ENCODE peak calls at places on chromosomes 13 and 19, in eight cellular contexts. A is glutamatergic neuron, K is heart right ventricle, F is mesothelial cell of epicardium, T is fibroblast of villous mesenchyme, B is WTC11, P is HFF-Myc, S is AG04450. O is an unnamed sample.

GRCh38 chr19:13093407-13094284 is 9.0 kb downstream of the LYL1 start:
- DNase-seq in P (peak), T (peak), F (peak), K (peak), S (peak), B (peak), A (peak), O (peak)

GRCh38 chr19:30811397-30812098 is 439.4 kb downstream of the ZNF536 start:
- DNase-seq in F (no peak), B (no peak), S (no peak), K (no peak), T (no peak), P (no peak), A (no peak), O (no peak)

GRCh38 chr19:33064778-33065550 is at the start of gene RHPN2:
- DNase-seq in T (peak), K (peak), B (peak), F (peak), P (no peak), A (peak), S (no peak), O (peak)

GRCh38 chr13:46668302-46668720 is 115.3 kb downstream of the LRCH1 start:
- DNase-seq in K (peak), T (peak), F (no peak), A (no peak), S (peak), B (no peak), P (peak), O (peak)

GRCh38 chr19:4449826-4450075 is 7.8 kb downstream of the UBXN6 start:
- DNase-seq in B (no peak), F (no peak), K (no peak), S (no peak), P (no peak), A (no peak), T (no peak), O (no peak)

GRCh38 chr13:76790519-76791289 is 95.5 kb downstream of the KCTD12 start:
- DNase-seq in T (no peak), S (no peak), K (no peak), B (no peak), A (no peak), F (no peak), P (no peak), O (no peak)

GRCh38 chr19:46271488-46272197 is 25.2 kb upstream of the HIF3A start:
- DNase-seq in P (no peak), B (no peak), F (no peak), A (no peak), K (no peak), T (peak), S (no peak), O (no peak)

GRCh38 chr13:74090397-74090796 is 43.8 kb downstream of the KLF12 start:
- DNase-seq in S (no peak), K (no peak), P (no peak), F (no peak), A (no peak), T (no peak), B (no peak), O (no peak)

GRCh38 chr19:22634450-22634827 is 315 bp downstream of the ZNF492 start:
- DNase-seq in T (no peak), P (no peak), B (no peak), F (no peak), K (peak), S (no peak), A (no peak), O (no peak)

GRCh38 chr13:99158846-99159245 is 41.8 kb upstream of the UBAC2 start:
- DNase-seq in F (no peak), T (no peak), B (no peak), S (no peak), A (no peak), P (no peak), K (no peak), O (no peak)

GRCh38 chr13:107231941-107232340 is 664.0 kb upstream of the ARGLU1 start:
- DNase-seq in A (no peak), T (no peak), P (no peak), K (no peak), F (no peak), S (no peak), B (no peak), O (no peak)

GRCh38 chr13:49877629-49878218 is 58.4 kb downstream of the SPRYD7 start:
- DNase-seq in K (no peak), B (no peak), S (no peak), F (no peak), A (no peak), P (peak), T (peak), O (no peak)

GRCh38 chr13:46747031-46747820 is 49.7 kb downstream of the ESD start:
- DNase-seq in S (no peak), P (no peak), K (no peak), T (no peak), A (no peak), F (no peak), B (no peak), O (no peak)

GRCh38 chr19:14450168-14450874 is 17.2 kb downstream of the PKN1 start:
- DNase-seq in P (no peak), S (no peak), B (peak), F (no peak), A (peak), K (peak), T (peak), O (peak)

GRCh38 chr13:93715866-93716265 is 489.3 kb downstream of the GPC6 start:
- DNase-seq in S (no peak), T (peak), K (no peak), P (no peak), B (no peak), A (no peak), F (no peak), O (no peak)

GRCh38 chr19:55590109-55590508 is 9.2 kb downstream of the FIZ1 start:
- DNase-seq in F (no peak), P (no peak), S (no peak), K (no peak), B (no peak), A (no peak), T (no peak), O (no peak)

GRCh38 chr13:45934283-45934682 is 82.7 kb upstream of the SIAH3 start:
- DNase-seq in S (no peak), F (no peak), P (no peak), A (no peak), B (no peak), K (no peak), T (no peak), O (no peak)

GRCh38 chr19:45082170-45082569 is 3.1 kb downstream of the GEMIN7 start:
- DNase-seq in S (no peak), P (no peak), T (no peak), K (no peak), B (no peak), A (no peak), F (no peak), O (no peak)

GRCh38 chr13:19860884-19861655 is 2.4 kb downstream of the ZMYM5 start:
- DNase-seq in S (no peak), A (no peak), P (no peak), B (no peak), K (no peak), F (no peak), T (peak), O (no peak)

GRCh38 chr19:54254195-54254906 is 2.7 kb downstream of the LILRB5 start:
- DNase-seq in K (no peak), P (no peak), S (no peak), T (no peak), F (no peak), B (no peak), A (no peak), O (no peak)

GRCh38 chr19:47240996-47241918 is 10.3 kb upstream of the BBC3 start:
- DNase-seq in F (peak), K (peak), B (peak), A (peak), S (no peak), P (no peak), T (peak), O (peak)

GRCh38 chr13:29859971-29860370 is 9.6 kb upstream of the UBL3 start:
- DNase-seq in P (no peak), K (no peak), A (no peak), B (no peak), S (no peak), T (peak), F (no peak), O (no peak)

GRCh38 chr13:41005709-41006108 is 13.4 kb downstream of the ELF1 start:
- DNase-seq in B (no peak), S (no peak), T (no peak), A (no peak), P (no peak), K (no peak), F (no peak), O (no peak)

GRCh38 chr13:98033277-98034247 is 80.1 kb downstream of the IPO5 start:
- DNase-seq in K (no peak), A (no peak), P (peak), S (no peak), T (peak), B (peak), F (no peak), O (peak)

GRCh38 chr13:78137404-78138142 is 218.9 kb upstream of the EDNRB start:
- DNase-seq in S (peak), F (no peak), K (no peak), A (peak), B (peak), P (peak), T (peak), O (peak)

GRCh38 chr13:100854091-100854490 is 179.5 kb upstream of the TMTC4 start:
- DNase-seq in S (no peak), P (no peak), A (no peak), B (peak), T (no peak), F (no peak), K (no peak), O (no peak)

GRCh38 chr19:49421039-49421877 is 2.0 kb downstream of the PTH2 start:
- DNase-seq in B (peak), F (peak), K (peak), A (peak), S (no peak), T (peak), P (no peak), O (peak)

GRCh38 chr19:56765107-56765506 is 75.4 kb downstream of the PEG3 start:
- DNase-seq in S (no peak), F (no peak), T (peak), A (peak), P (no peak), B (no peak), K (peak), O (no peak)

GRCh38 chr19:4210166-4210731 is 19.1 kb upstream of the EBI3 start:
- DNase-seq in P (no peak), F (no peak), T (no peak), K (no peak), S (no peak), A (no peak), B (no peak), O (no peak)

GRCh38 chr13:95896302-95896701 is 156.9 kb downstream of the UGGT2 start:
- DNase-seq in F (no peak), A (no peak), K (no peak), T (peak), B (no peak), P (no peak), S (no peak), O (no peak)

DNA sequence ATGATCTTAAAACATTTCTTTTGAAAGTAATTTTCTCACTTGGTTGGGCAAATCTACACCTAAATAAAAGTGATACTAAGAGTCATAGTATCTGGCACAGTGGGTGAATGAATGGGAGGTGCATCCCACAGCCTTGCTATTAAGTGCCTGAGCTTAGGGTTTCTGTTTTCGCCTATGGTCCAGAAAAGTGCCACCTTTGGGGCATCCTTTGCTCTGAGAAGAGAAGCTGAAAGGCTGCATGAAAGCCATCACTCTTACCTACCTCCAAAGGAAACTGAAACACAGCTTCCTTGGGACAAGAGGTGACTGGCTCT is 55.6 kb upstream of the AKAP11 start:
- DNase-seq in B (no peak), P (no peak), S (no peak), K (no peak), A (no peak), T (no peak), F (no peak), O (no peak)
- TF ChIP-seq CTCF in B (no peak), P (no peak), S (no peak), K (no peak), A (no peak), T (no peak), F (no peak), O (no peak)

DNA sequence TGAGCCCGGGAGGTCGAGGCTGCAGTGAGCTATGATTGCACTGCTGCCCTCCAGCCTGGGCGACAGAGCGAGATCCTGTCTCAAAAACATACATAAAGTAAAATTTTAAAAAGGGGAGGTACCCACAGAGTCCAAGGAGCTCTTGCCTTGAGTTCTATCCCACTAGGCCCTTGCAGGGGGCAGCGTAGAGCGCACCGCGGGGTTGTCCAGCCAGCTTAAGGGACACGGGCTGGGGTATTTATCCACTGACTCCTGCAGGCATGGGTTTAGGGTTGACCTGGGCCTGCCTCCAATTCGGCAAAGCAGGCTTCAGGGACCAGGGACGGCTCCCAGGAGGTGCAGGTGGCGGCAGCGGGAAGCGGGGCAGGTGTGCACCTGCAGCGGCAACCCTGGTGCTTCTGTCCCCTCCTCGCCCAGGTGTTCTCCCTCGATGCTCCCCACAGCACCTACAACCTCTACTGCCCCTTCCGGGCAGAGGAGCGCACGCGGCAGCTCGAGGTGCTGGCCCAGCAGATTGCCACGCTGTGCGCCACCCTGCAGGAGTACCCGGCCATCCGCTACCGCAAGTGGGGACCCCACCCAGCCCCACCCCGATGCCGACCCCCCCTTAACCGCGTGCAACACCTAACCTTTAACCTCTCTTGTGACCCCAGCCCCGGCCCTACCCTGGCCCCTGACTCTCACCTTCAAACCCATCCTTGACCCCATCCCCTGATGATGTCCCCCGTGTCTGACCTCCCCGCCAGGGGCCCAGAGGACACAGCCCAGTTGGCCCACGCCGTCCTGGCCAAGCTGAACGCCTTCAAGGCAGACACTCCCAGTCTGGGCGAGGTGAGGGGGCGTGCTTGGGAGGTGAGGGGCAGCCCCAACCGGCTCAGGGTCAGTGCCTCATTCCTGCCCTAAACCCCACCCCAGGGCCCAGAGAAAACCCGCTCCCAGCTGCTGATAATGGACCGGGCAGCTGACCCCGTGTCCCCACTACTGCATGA is 4.7 kb downstream of the STXBP2 start:
- DNase-seq in S (no peak), K (no peak), P (no peak), A (no peak), B (peak), F (no peak), T (no peak), O (peak)
- TF ChIP-seq CTCF in S (no peak), K (no peak), P (peak), A (peak), B (peak), F (no peak), T (no peak), O (no peak)

GRCh38 chr19:17754634-17755532 is 3.6 kb downstream of the FCHO1 start:
- DNase-seq in T (no peak), P (no peak), K (no peak), F (no peak), A (no peak), S (no peak), B (no peak), O (no peak)
- TF ChIP-seq CTCF in T (no peak), P (no peak), K (no peak), F (no peak), A (peak), S (no peak), B (no peak), O (no peak)

GRCh38 chr13:36395280-36395679 is 37.0 kb upstream of the CCNA1 start:
- DNase-seq in B (no peak), F (no peak), P (peak), A (no peak), S (peak), T (peak), K (no peak), O (no peak)
- TF ChIP-seq CTCF in B (no peak), F (peak), P (peak), A (no peak), S (peak), T (peak), K (peak), O (no peak)

GRCh38 chr19:51098366-51099069 is 9.7 kb downstream of the CTU1 start:
- DNase-seq in T (no peak), P (no peak), K (peak), A (peak), B (no peak), F (no peak), S (no peak), O (no peak)
- TF ChIP-seq CTCF in T (no peak), P (no peak), K (no peak), A (peak), B (no peak), F (no peak), S (no peak), O (no peak)

DNA sequence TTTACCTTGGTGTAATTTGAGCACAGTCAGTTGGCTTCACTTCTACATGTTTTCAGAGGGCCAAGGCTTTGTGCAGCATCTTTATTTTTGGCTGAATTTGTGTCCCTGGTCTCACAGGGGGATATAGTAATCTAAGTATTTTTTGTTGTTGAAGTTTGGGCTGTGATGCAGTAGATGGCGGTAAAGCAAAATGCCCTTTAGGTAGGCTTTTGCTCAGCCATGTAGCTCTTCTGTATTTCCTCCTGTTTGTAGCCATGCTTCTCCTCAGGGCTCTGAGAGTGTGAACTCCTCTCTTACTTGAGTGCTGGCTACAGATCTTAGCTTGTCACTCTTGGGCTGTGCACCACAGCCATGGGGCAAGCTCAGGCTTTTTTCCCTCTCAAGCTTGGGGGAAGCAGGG is 328.6 kb downstream of the SLITRK5 start:
- DNase-seq in K (no peak), S (no peak), T (no peak), P (no peak), F (no peak), B (no peak), A (no peak), O (no peak)
- TF ChIP-seq CTCF in K (no peak), S (peak), T (no peak), P (no peak), F (no peak), B (no peak), A (no peak), O (no peak)